ENCODE peak calls at places on chromosomes 11 and 22, in six cellular contexts. A is astrocyte of the spinal cord; T is kidney epithelial cell; S is spleen; K is fibroblast of the aortic adventitia; U is stimulated activated CD8-positive, alpha-beta memory T cell treated with anti-CD3 and anti-CD28 coated beads, Interleukin-12 subunit alpha, Interleukin-12 subunit beta, amount 100 ng/mL, for 1 hour. D is an unnamed sample.
A peak's percentile ranks its signal among the peaks of the same experiment; 100 is the strongest.

GRCh38 chr11:126408496-126408895 is 53.0 kb downstream of the ST3GAL4 start:
- DNase-seq in U (no peak), K (no peak), S (peak; percentile 38), A (no peak), T (no peak), D (no peak)

GRCh38 chr22:49949914-49950292 is 10.7 kb upstream of the PIM3 start:
- DNase-seq in U (no peak), K (no peak), A (no peak), S (no peak), T (no peak), D (no peak)

GRCh38 chr11:124763156-124763947 is 1.3 kb upstream of the ESAM start:
- DNase-seq in T (no peak), K (peak; percentile 64), A (peak; percentile 75), U (peak; percentile 79), S (peak; percentile 94), D (peak; percentile 82)

GRCh38 chr11:65425105-65425970 is 2.7 kb downstream of the NEAT1 start:
- DNase-seq in T (no peak), U (peak; percentile 71), S (peak; percentile 85), A (peak; percentile 74), K (peak; percentile 87), D (peak; percentile 76)

GRCh38 chr11:61645179-61645868 is 34.9 kb upstream of the DAGLA start:
- DNase-seq in K (no peak), U (no peak), S (no peak), A (no peak), T (no peak), D (no peak)

GRCh38 chr11:69078930-69079607 is 30.3 kb downstream of the TPCN2 start:
- DNase-seq in K (no peak), T (no peak), A (no peak), S (no peak), U (no peak), D (no peak)

GRCh38 chr11:96486890-96487633 is 97.2 kb downstream of the JRKL start:
- DNase-seq in S (no peak), A (peak; percentile 58), T (peak; percentile 52), U (no peak), K (peak; percentile 9), D (no peak)

GRCh38 chr11:66331542-66332370 is 4.5 kb downstream of the RIN1 start:
- DNase-seq in K (no peak), S (peak; percentile 61), A (no peak), U (no peak), T (no peak), D (no peak)

GRCh38 chr22:36998620-36999351 is 20.5 kb downstream of the TST start:
- DNase-seq in S (no peak), A (no peak), K (peak; percentile 18), T (no peak), U (no peak), D (no peak)

GRCh38 chr22:36469094-36469710 is 12.2 kb downstream of the TXN2 start:
- DNase-seq in K (no peak), S (no peak), A (peak; percentile 21), T (no peak), U (no peak), D (peak; percentile 90)

GRCh38 chr11:121478226-121478894 is 25.6 kb upstream of the SORL1-AS1 start:
- DNase-seq in S (no peak), T (no peak), A (no peak), K (no peak), U (no peak), D (no peak)

GRCh38 chr22:19761022-19761499 is 483 bp downstream of the TBX1 start:
- DNase-seq in K (no peak), T (no peak), U (no peak), S (no peak), A (no peak), D (peak; percentile 22)

GRCh38 chr11:101430236-101430635 is 153.6 kb downstream of the TRPC6 start:
- DNase-seq in U (no peak), A (no peak), T (no peak), K (no peak), S (no peak), D (no peak)

GRCh38 chr11:20596629-20597129 is 2.7 kb upstream of the SLC6A5 start:
- DNase-seq in K (no peak), S (no peak), A (no peak), U (no peak), T (no peak), D (no peak)

GRCh38 chr22:37201066-37201820 is 11.0 kb downstream of the SSTR3 start:
- DNase-seq in U (no peak), T (no peak), S (peak; percentile 54), A (no peak), K (no peak), D (no peak)

GRCh38 chr11:13210424-13210823 is 67.2 kb upstream of the BMAL1 start:
- DNase-seq in K (peak; percentile 91), U (no peak), S (no peak), T (no peak), A (peak; percentile 81), D (peak; percentile 76)

GRCh38 chr11:32312865-32313403 is 122.4 kb downstream of the WT1 start:
- DNase-seq in A (peak; percentile 50), K (peak; percentile 86), T (no peak), S (no peak), U (no peak), D (peak; percentile 53)

GRCh38 chr11:80899381-80899780 is 1458.6 kb upstream of the TENM4 start:
- DNase-seq in S (no peak), T (no peak), A (no peak), K (peak; percentile 89), U (no peak), D (no peak)

D was measured in myocyte.